ENCODE peak calls at places on chromosomes 6 and 20, in seven cellular contexts. S is lower leg skin, B is cardiac fibroblast, R is cardiac muscle cell, H is choroid plexus epithelial cell, F is PC-3, D is ovary. X is an unnamed sample.

GRCh38 chr6:3088853-3089445 is 20.7 kb downstream of the RIPK1 start:
- DNase-seq in H (no peak), S (no peak), F (no peak), R (no peak), D (no peak), B (no peak), X (no peak)

GRCh38 chr6:157020398-157021266 is 243.5 kb downstream of the ARID1B start:
- DNase-seq in D (no peak), B (peak), S (peak), R (peak), H (peak), F (peak), X (no peak)

GRCh38 chr20:3258429-3258828 is 19.4 kb upstream of the SLC4A11 start:
- DNase-seq in S (no peak), D (no peak), F (no peak), B (no peak), H (no peak), R (no peak), X (no peak)

GRCh38 chr6:40163924-40164323 is 229.7 kb upstream of the MOCS1 start:
- DNase-seq in B (no peak), S (no peak), D (no peak), F (no peak), H (no peak), R (no peak), X (no peak)

GRCh38 chr20:50627747-50628146 is 63.6 kb downstream of the RIPOR3 start:
- DNase-seq in F (no peak), R (no peak), D (no peak), H (no peak), B (no peak), S (no peak), X (no peak)

GRCh38 chr20:38355161-38356012 is 9.1 kb downstream of the LBP start:
- DNase-seq in H (no peak), B (no peak), S (no peak), F (no peak), R (no peak), D (no peak), X (no peak)

GRCh38 chr20:34558320-34559202 is at the start of gene MAP1LC3A:
- DNase-seq in R (peak), D (peak), B (peak), S (peak), F (peak), H (peak), X (peak)

GRCh38 chr6:20427856-20428255 is 26.2 kb downstream of the E2F3 start:
- DNase-seq in H (no peak), R (no peak), F (no peak), D (no peak), S (no peak), B (no peak), X (no peak)

GRCh38 chr6:150008588-150008987 is 16.7 kb downstream of the RAET1L start:
- DNase-seq in D (peak), B (no peak), S (peak), H (no peak), R (no peak), F (peak), X (no peak)

GRCh38 chr20:40564997-40565680 is 123.9 kb downstream of the MAFB start:
- DNase-seq in S (no peak), H (peak), F (peak), B (peak), R (no peak), D (no peak), X (peak)

GRCh38 chr6:84976516-84977420 is 212.4 kb upstream of the TBX18 start:
- DNase-seq in R (no peak), B (peak), H (peak), D (no peak), S (no peak), F (no peak), X (no peak)

GRCh38 chr6:132736239-132736638 is 21.5 kb downstream of the VNN2 start:
- DNase-seq in D (no peak), S (no peak), B (peak), R (no peak), H (peak), F (no peak), X (no peak)

GRCh38 chr6:20703049-20703448 is 168.8 kb downstream of the CDKAL1 start:
- DNase-seq in B (no peak), F (no peak), H (no peak), S (no peak), R (no peak), D (no peak), X (no peak)

GRCh38 chr6:29424575-29424974 is 9.8 kb downstream of the OR12D1 start:
- DNase-seq in H (no peak), B (no peak), R (no peak), F (no peak), S (no peak), D (no peak), X (no peak)

GRCh38 chr6:56246941-56247653 is at the start of gene COL21A1:
- DNase-seq in B (peak), R (peak), H (peak), D (peak), F (peak), S (peak), X (no peak)

GRCh38 chr6:76708641-76709331 is 636.3 kb upstream of the IMPG1 start:
- DNase-seq in F (no peak), R (no peak), D (no peak), B (no peak), S (no peak), H (peak), X (no peak)

GRCh38 chr6:166786704-166787293 is 159.7 kb upstream of the RPS6KA2 start:
- DNase-seq in B (peak), D (no peak), H (peak), S (no peak), R (peak), F (peak), X (peak)

GRCh38 chr6:63272397-63272796 is 47.4 kb downstream of the LGSN start:
- DNase-seq in S (no peak), B (peak), R (peak), D (no peak), H (peak), F (peak), X (no peak)

GRCh38 chr6:138651491-138651890 is 122.1 kb upstream of the CCDC28A start:
- DNase-seq in F (no peak), B (no peak), S (no peak), H (no peak), R (no peak), D (no peak), X (no peak)

GRCh38 chr6:92479821-92480220 is 939.5 kb downstream of the EPHA7 start:
- DNase-seq in B (no peak), D (no peak), S (no peak), F (no peak), R (no peak), H (peak), X (no peak)

GRCh38 chr6:36627801-36628246 is 33.7 kb downstream of the SRSF3 start:
- DNase-seq in F (no peak), B (peak), D (peak), R (no peak), H (peak), S (peak), X (peak)

GRCh38 chr20:2524435-2525272 is 11.7 kb upstream of the TMC2 start:
- DNase-seq in H (peak), R (peak), F (peak), S (peak), D (peak), B (peak), X (peak)

GRCh38 chr20:5703542-5704215 is 46.5 kb upstream of the SHLD1 start:
- DNase-seq in F (peak), D (no peak), S (no peak), R (no peak), B (no peak), H (no peak), X (no peak)

GRCh38 chr6:90284236-90284744 is 12.4 kb downstream of the BACH2 start:
- DNase-seq in B (peak), H (peak), F (peak), S (no peak), D (peak), R (no peak), X (peak)

GRCh38 chr6:18492957-18493356 is 105.8 kb downstream of the RNF144B start:
- DNase-seq in R (no peak), F (no peak), B (no peak), S (no peak), D (no peak), H (no peak), X (no peak)

GRCh38 chr6:87184762-87185250 is 29.4 kb downstream of the ZNF292 start:
- DNase-seq in B (no peak), S (no peak), R (no peak), D (no peak), H (no peak), F (peak), X (no peak)

GRCh38 chr6:151317206-151317994 is 74.0 kb downstream of the ZBTB2 start:
- DNase-seq in H (peak), F (peak), D (no peak), R (peak), S (no peak), B (peak), X (no peak)

GRCh38 chr6:105484238-105485161 is 81.6 kb upstream of the PREP start:
- DNase-seq in H (peak), F (peak), R (peak), S (no peak), D (no peak), B (peak), X (no peak)

GRCh38 chr6:125363010-125363359 is 61.2 kb upstream of the HDDC2 start:
- DNase-seq in H (no peak), B (peak), F (peak), R (no peak), D (no peak), S (no peak), X (no peak)

GRCh38 chr6:144653885-144654505 is 368.9 kb downstream of the UTRN start:
- DNase-seq in H (no peak), F (no peak), R (no peak), S (no peak), D (no peak), B (no peak), X (no peak)

GRCh38 chr6:37459981-37460800 is 27.2 kb downstream of the CMTR1 start:
- DNase-seq in S (no peak), D (no peak), H (peak), R (peak), B (no peak), F (no peak), X (peak)

GRCh38 chr6:81750660-81751387 is 1.7 kb downstream of the TENT5A start:
- DNase-seq in S (no peak), R (no peak), B (peak), D (no peak), H (no peak), F (peak), X (peak)

GRCh38 chr6:34242252-34243130 is 5.8 kb downstream of the HMGA1 start:
- DNase-seq in F (peak), B (peak), H (no peak), R (no peak), D (no peak), S (peak), X (no peak)

GRCh38 chr6:83463886-83464285 is 33.0 kb upstream of the ME1 start:
- DNase-seq in F (peak), S (no peak), H (peak), B (peak), D (no peak), R (no peak), X (no peak)

GRCh38 chr6:73579851-73580246 is 59.0 kb upstream of the EEF1A1 start:
- DNase-seq in F (peak), S (no peak), H (peak), R (no peak), B (peak), D (peak), X (peak)

GRCh38 chr6:135008072-135008940 is 46.3 kb downstream of the HBS1L start:
- DNase-seq in F (no peak), D (no peak), S (no peak), H (no peak), R (no peak), B (no peak), X (no peak)
- H3K4me3 ChIP-seq in F (no peak), D (no peak), S (no peak), H (no peak), R (no peak), B (no peak), X (no peak)

GRCh38 chr6:41736207-41736710 is 851 bp upstream of the TFEB start:
- DNase-seq in H (no peak), R (no peak), S (no peak), F (no peak), B (peak), D (no peak), X (no peak)
- H3K4me3 ChIP-seq in H (no peak), R (no peak), S (no peak), F (no peak), B (no peak), D (no peak), X (no peak)

GRCh38 chr20:52972190-52972937 is at the start of gene TSHZ2:
- DNase-seq in H (peak), F (no peak), R (peak), B (peak), D (peak), S (peak), X (peak)
- H3K4me3 ChIP-seq in H (peak), F (peak), R (peak), B (peak), D (peak), S (peak), X (peak)

DNA sequence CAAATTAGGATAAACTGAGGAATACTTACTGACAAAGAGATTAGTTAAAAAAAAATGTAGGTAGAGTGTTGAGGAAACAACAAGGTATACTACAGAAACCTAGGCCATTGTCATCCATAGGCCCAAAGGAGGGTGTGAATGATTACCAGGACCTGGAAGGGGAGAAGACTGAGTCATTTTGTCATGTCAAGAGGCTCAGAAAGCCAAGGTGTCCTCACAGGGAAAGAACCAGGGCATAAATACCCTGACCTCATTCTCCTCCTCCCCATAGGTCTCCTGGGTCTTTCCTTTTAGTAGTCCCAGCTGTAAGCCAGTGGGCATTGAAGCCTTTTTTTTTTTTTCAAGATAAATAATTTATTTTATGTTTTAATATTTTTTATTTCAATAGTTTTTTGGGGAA is 582.1 kb upstream of the JAG1 start:
- DNase-seq in S (no peak), R (no peak), D (no peak), F (no peak), H (no peak), B (no peak), X (no peak)
- H3K4me3 ChIP-seq in S (no peak), R (no peak), D (no peak), F (no peak), H (no peak), B (no peak), X (no peak)

GRCh38 chr20:63096681-63097335 is 90.0 kb upstream of the BHLHE23 start:
- DNase-seq in S (peak), F (no peak), R (no peak), D (peak), H (no peak), B (no peak), X (no peak)
- H3K4me3 ChIP-seq in S (no peak), F (no peak), R (no peak), D (no peak), H (no peak), B (no peak), X (no peak)

X was measured in adrenal gland.